ENCODE peak calls at places on chromosome 13, in seven cellular contexts. A is effector memory CD4-positive, alpha-beta T cell; W is GM23248; H is right cardiac atrium; S is pancreas; Q is iPS DF 6.9; G is uterus. F is an unnamed sample.

GRCh38 chr13:100088282-100088647 is 628 bp upstream of the PCCA start:
- DNase-seq in H (no peak), W (no peak), S (no peak), A (no peak), G (no peak), Q (no peak), F (no peak)

GRCh38 chr13:51923983-51924539 is 62.3 kb downstream of the CCDC70 start:
- DNase-seq in W (peak; percentile 38), Q (no peak), G (no peak), H (no peak), S (no peak), A (no peak), F (no peak)

GRCh38 chr13:31765441-31765840 is 26.1 kb downstream of the RXFP2 start:
- DNase-seq in S (no peak), H (no peak), W (peak; percentile 88), G (no peak), A (no peak), Q (no peak), F (no peak)

GRCh38 chr13:29105779-29106178 is 285.6 kb downstream of the MTUS2 start:
- DNase-seq in W (no peak), Q (no peak), H (no peak), S (no peak), A (no peak), G (no peak), F (no peak)

GRCh38 chr13:44271915-44272341 is 101.7 kb upstream of the SERP2 start:
- DNase-seq in Q (no peak), G (peak; percentile 35), A (no peak), W (no peak), H (peak; percentile 57), S (no peak), F (peak; percentile 29)

GRCh38 chr13:30196025-30196424 is 111.3 kb downstream of the KATNAL1 start:
- DNase-seq in S (no peak), G (no peak), Q (peak; percentile 37), A (no peak), W (no peak), H (no peak), F (no peak)

GRCh38 chr13:41465965-41466364 is 8.6 kb downstream of the RGCC start:
- DNase-seq in A (no peak), G (no peak), S (no peak), H (no peak), W (no peak), Q (no peak), F (no peak)

GRCh38 chr13:101893021-101893420 is 440.5 kb downstream of the ITGBL1 start:
- DNase-seq in S (no peak), A (no peak), H (no peak), Q (no peak), G (no peak), W (no peak), F (no peak)

GRCh38 chr13:83414393-83414792 is 467.9 kb downstream of the SLITRK1 start:
- DNase-seq in W (peak; percentile 4), Q (no peak), G (no peak), H (no peak), A (no peak), S (no peak), F (no peak)

GRCh38 chr13:42255854-42256253 is 16.1 kb upstream of the AKAP11 start:
- DNase-seq in G (no peak), A (no peak), S (no peak), H (no peak), Q (no peak), W (no peak), F (no peak)

GRCh38 chr13:112781881-112782361 is 92.1 kb downstream of the ATP11A start:
- DNase-seq in A (no peak), S (peak; percentile 43), W (peak; percentile 47), G (no peak), H (peak; percentile 80), Q (no peak), F (no peak)

GRCh38 chr13:49733181-49733951 is 42.1 kb upstream of the EBPL start:
- DNase-seq in W (peak; percentile 2), S (no peak), A (no peak), Q (no peak), H (no peak), G (no peak), F (no peak)

GRCh38 chr13:24911135-24911524 is 147.2 kb downstream of the RNF17 start:
- DNase-seq in A (no peak), S (no peak), Q (no peak), H (no peak), G (no peak), W (peak; percentile 53), F (no peak)

GRCh38 chr13:101916108-101916757 is 463.8 kb downstream of the ITGBL1 start:
- DNase-seq in G (no peak), S (peak; percentile 12), W (peak; percentile 37), Q (no peak), A (no peak), H (peak; percentile 83), F (no peak)

GRCh38 chr13:35648109-35648508 is 171.6 kb upstream of the MAB21L1 start:
- DNase-seq in Q (no peak), W (peak; percentile 5), A (no peak), G (no peak), H (no peak), S (no peak), F (no peak)

GRCh38 chr13:30376426-30377311 is 45.6 kb upstream of the UBE2L5 start:
- DNase-seq in G (no peak), A (peak; percentile 67), W (no peak), H (no peak), S (no peak), Q (no peak), F (no peak)

GRCh38 chr13:29497137-29497654 is 98.3 kb downstream of the SLC7A1 start:
- DNase-seq in A (no peak), S (peak; percentile 29), Q (no peak), G (peak; percentile 63), H (peak; percentile 88), W (no peak), F (no peak)

GRCh38 chr13:99484405-99484981 is 16.8 kb upstream of the TM9SF2 start:
- DNase-seq in Q (no peak), S (no peak), W (peak; percentile 74), A (no peak), G (no peak), H (no peak), F (no peak)

GRCh38 chr13:71144883-71145282 is 722.1 kb downstream of the DACH1 start:
- DNase-seq in W (no peak), A (no peak), G (no peak), Q (no peak), S (no peak), H (no peak), F (no peak)

GRCh38 chr13:106484084-106484754 is 51.2 kb downstream of the EFNB2 start:
- DNase-seq in Q (no peak), G (no peak), H (no peak), A (no peak), S (no peak), W (no peak), F (no peak)

GRCh38 chr13:109783447-109783814 is 3.0 kb downstream of the IRS2 start:
- DNase-seq in G (no peak), A (no peak), H (peak; percentile 64), W (no peak), Q (no peak), S (no peak), F (no peak)

GRCh38 chr13:109784590-109785140 is 1.7 kb downstream of the IRS2 start:
- DNase-seq in H (peak; percentile 94), W (peak; percentile 86), G (peak; percentile 79), Q (no peak), S (peak; percentile 72), A (no peak), F (peak; percentile 42)

GRCh38 chr13:109782823-109783411 is 3.5 kb downstream of the IRS2 start:
- DNase-seq in G (no peak), W (no peak), H (peak; percentile 62), S (no peak), A (no peak), Q (no peak), F (no peak)

GRCh38 chr13:109785141-109785891 is 1.1 kb downstream of the IRS2 start:
- DNase-seq in A (no peak), Q (no peak), S (peak; percentile 58), W (peak; percentile 84), G (peak; percentile 46), H (peak; percentile 82), F (no peak)

GRCh38 chr13:109783815-109784589 is 2.4 kb downstream of the IRS2 start:
- DNase-seq in A (no peak), Q (no peak), H (peak; percentile 67), S (peak; percentile 33), G (peak; percentile 17), W (no peak), F (no peak)
- H3K27ac ChIP-seq in A (no peak overlapping the region), Q (no peak overlapping the region), H (no peak overlapping the region), S (no peak overlapping the region), G (no peak overlapping the region), W (no peak overlapping the region), F (peak overlapping the region; percentile 83)

DNA sequence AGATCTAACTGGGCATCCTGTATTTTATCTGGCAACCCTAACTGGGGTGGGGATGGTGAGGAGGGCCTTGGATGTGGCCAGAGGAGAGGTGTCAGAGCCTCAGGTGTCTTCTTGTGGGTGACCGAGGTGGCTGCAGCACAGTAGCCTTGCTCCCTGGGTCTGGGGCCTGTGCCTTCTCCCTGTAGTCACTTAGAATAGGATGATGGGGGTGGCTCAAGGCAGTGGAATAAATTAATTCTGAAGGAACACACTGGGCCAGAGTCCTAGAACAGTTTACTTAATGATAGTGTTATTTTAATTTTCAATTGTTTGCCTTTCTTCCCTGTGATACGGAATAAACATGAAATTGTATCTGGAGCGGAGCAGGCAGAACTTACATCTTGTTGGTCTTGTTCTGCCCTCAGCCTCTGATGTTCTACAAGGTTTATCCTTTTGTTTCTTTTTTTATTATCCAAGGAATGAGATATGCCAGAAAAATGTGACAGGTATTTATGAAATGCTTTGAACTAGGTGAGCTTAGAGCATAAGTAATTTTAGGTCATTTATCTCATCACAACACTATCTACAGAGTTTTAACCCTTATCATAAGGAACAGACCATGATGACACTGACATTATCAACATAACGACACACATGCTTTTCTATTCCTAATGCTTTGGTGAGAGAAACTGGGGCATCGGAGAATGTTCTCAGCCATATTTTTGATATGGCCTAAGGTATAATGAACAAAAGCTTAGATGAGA is 51.4 kb downstream of the LRCH1 start:
- DNase-seq in W (no peak), G (no peak), H (no peak), A (no peak), Q (no peak), S (no peak), F (no peak)
- H3K4me1 ChIP-seq in W (peaks cover 43% of the 10 kb centered on the region), G (no peaks in the 10 kb centered on the region), H (peaks cover 20% of the 10 kb centered on the region), A (peaks cover 15% of the 10 kb centered on the region), Q (no peaks in the 10 kb centered on the region), S (peaks cover 9% of the 10 kb centered on the region), F (peaks cover 49% of the 10 kb centered on the region)

DNA sequence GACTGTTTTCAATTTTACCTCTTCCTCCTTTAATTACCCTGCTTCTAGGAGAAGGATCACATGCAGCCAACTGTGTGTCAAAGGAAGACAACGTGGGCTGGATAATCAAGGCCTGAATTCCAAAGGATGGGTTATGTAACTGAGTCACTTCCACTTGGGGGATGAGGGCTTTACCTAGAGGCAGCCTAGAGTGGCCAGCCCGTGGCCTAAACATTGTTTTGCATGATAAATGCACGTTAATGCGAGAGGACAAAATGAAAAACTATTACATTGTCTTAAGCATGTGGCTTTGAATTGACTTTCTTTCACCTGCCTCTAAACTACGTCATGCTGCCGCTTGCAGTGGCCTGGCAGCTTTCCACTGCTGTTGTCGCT is 94.9 kb downstream of the KCTD12 start:
- DNase-seq in W (peak; percentile 10), Q (no peak), S (no peak), A (no peak), H (peak; percentile 47), G (no peak), F (no peak)
- H3K27ac ChIP-seq in W (no peak overlapping the region), Q (no peak overlapping the region), S (no peak overlapping the region), A (no peak overlapping the region), H (no peak overlapping the region), G (no peak overlapping the region), F (no peak overlapping the region)

GRCh38 chr13:81916471-81916870 is 1575.5 kb upstream of the SPRY2 start:
- DNase-seq in W (no peak), A (no peak), G (no peak), H (no peak), Q (no peak), S (no peak), F (no peak)

GRCh38 chr13:81917829-81918228 is 1576.9 kb upstream of the SPRY2 start:
- DNase-seq in S (no peak), G (no peak), A (no peak), H (no peak), Q (no peak), W (no peak), F (no peak)
- H3K4me1 ChIP-seq in S (no peaks in the 10 kb centered on the region), G (no peaks in the 10 kb centered on the region), A (no peaks in the 10 kb centered on the region), H (no peaks in the 10 kb centered on the region), Q (no peaks in the 10 kb centered on the region), W (no peaks in the 10 kb centered on the region), F (no peaks in the 10 kb centered on the region)